ENCODE peak calls at places on chromosomes 2 and 18, in ten cellular contexts. One of them, this sample, is unnamed.

GRCh38 chr2:160918909-160919503 is 241.2 kb upstream of the TANK start:
- DNase-seq in Panc1: no peak
- DNase-seq in heart right ventricle: peak
- DNase-seq in cardiac muscle cell: peak
- DNase-seq in Peyer's patch: peak
- DNase-seq in AG04449: no peak
- DNase-seq in AG10803: peak
- DNase-seq in psoas muscle: peak
- DNase-seq in lower lobe of right lung: peak
- DNase-seq in fibroblast of mammary gland: peak
- DNase-seq in this sample: peak

GRCh38 chr2:232643147-232643425 is 9.7 kb downstream of the EFHD1 start:
- DNase-seq in Panc1: no peak
- DNase-seq in heart right ventricle: no peak
- DNase-seq in cardiac muscle cell: no peak
- DNase-seq in Peyer's patch: no peak
- DNase-seq in AG04449: no peak
- DNase-seq in AG10803: no peak
- DNase-seq in psoas muscle: no peak
- DNase-seq in lower lobe of right lung: no peak
- DNase-seq in fibroblast of mammary gland: no peak
- DNase-seq in this sample: no peak

GRCh38 chr2:24930768-24931167 is 10.7 kb upstream of the ADCY3 start:
- DNase-seq in Panc1: no peak
- DNase-seq in heart right ventricle: no peak
- DNase-seq in cardiac muscle cell: no peak
- DNase-seq in Peyer's patch: no peak
- DNase-seq in AG04449: no peak
- DNase-seq in AG10803: no peak
- DNase-seq in psoas muscle: no peak
- DNase-seq in lower lobe of right lung: no peak
- DNase-seq in fibroblast of mammary gland: no peak
- DNase-seq in this sample: no peak

GRCh38 chr2:41112228-41112627 is 660.3 kb upstream of the SLC8A1 start:
- DNase-seq in Panc1: no peak
- DNase-seq in heart right ventricle: no peak
- DNase-seq in cardiac muscle cell: no peak
- DNase-seq in Peyer's patch: no peak
- DNase-seq in AG04449: no peak
- DNase-seq in AG10803: no peak
- DNase-seq in psoas muscle: no peak
- DNase-seq in lower lobe of right lung: no peak
- DNase-seq in fibroblast of mammary gland: no peak
- DNase-seq in this sample: no peak

GRCh38 chr2:88227446-88227845 is 57.3 kb downstream of the THNSL2 start:
- DNase-seq in Panc1: no peak
- DNase-seq in heart right ventricle: no peak
- DNase-seq in cardiac muscle cell: no peak
- DNase-seq in Peyer's patch: no peak
- DNase-seq in AG04449: no peak
- DNase-seq in AG10803: peak
- DNase-seq in psoas muscle: no peak
- DNase-seq in lower lobe of right lung: no peak
- DNase-seq in fibroblast of mammary gland: peak
- DNase-seq in this sample: no peak

GRCh38 chr2:227759411-227760113 is 13.9 kb downstream of the SCYGR8 start:
- DNase-seq in Panc1: no peak
- DNase-seq in heart right ventricle: no peak
- DNase-seq in cardiac muscle cell: no peak
- DNase-seq in Peyer's patch: no peak
- DNase-seq in AG04449: no peak
- DNase-seq in AG10803: no peak
- DNase-seq in psoas muscle: no peak
- DNase-seq in lower lobe of right lung: no peak
- DNase-seq in fibroblast of mammary gland: no peak
- DNase-seq in this sample: no peak

GRCh38 chr2:19695706-19696105 is 206.1 kb downstream of the TTC32 start:
- DNase-seq in Panc1: no peak
- DNase-seq in heart right ventricle: no peak
- DNase-seq in cardiac muscle cell: no peak
- DNase-seq in Peyer's patch: no peak
- DNase-seq in AG04449: no peak
- DNase-seq in AG10803: no peak
- DNase-seq in psoas muscle: no peak
- DNase-seq in lower lobe of right lung: no peak
- DNase-seq in fibroblast of mammary gland: no peak
- DNase-seq in this sample: no peak

GRCh38 chr2:27136751-27137150 is 2.3 kb upstream of the PREB start:
- DNase-seq in Panc1: no peak
- DNase-seq in heart right ventricle: no peak
- DNase-seq in cardiac muscle cell: no peak
- DNase-seq in Peyer's patch: no peak
- DNase-seq in AG04449: no peak
- DNase-seq in AG10803: no peak
- DNase-seq in psoas muscle: no peak
- DNase-seq in lower lobe of right lung: no peak
- DNase-seq in fibroblast of mammary gland: no peak
- DNase-seq in this sample: no peak

GRCh38 chr2:75200140-75200985 is 1.0 kb upstream of the TACR1 start:
- DNase-seq in Panc1: no peak
- DNase-seq in heart right ventricle: peak
- DNase-seq in cardiac muscle cell: peak
- DNase-seq in Peyer's patch: no peak
- DNase-seq in AG04449: no peak
- DNase-seq in AG10803: peak
- DNase-seq in psoas muscle: peak
- DNase-seq in lower lobe of right lung: peak
- DNase-seq in fibroblast of mammary gland: peak
- DNase-seq in this sample: peak

GRCh38 chr2:134919360-134920210 is 963 bp downstream of the CCNT2 start:
- DNase-seq in Panc1: peak
- DNase-seq in heart right ventricle: peak
- DNase-seq in cardiac muscle cell: peak
- DNase-seq in Peyer's patch: no peak
- DNase-seq in AG04449: no peak
- DNase-seq in AG10803: no peak
- DNase-seq in psoas muscle: no peak
- DNase-seq in lower lobe of right lung: no peak
- DNase-seq in fibroblast of mammary gland: no peak
- DNase-seq in this sample: no peak

DNA sequence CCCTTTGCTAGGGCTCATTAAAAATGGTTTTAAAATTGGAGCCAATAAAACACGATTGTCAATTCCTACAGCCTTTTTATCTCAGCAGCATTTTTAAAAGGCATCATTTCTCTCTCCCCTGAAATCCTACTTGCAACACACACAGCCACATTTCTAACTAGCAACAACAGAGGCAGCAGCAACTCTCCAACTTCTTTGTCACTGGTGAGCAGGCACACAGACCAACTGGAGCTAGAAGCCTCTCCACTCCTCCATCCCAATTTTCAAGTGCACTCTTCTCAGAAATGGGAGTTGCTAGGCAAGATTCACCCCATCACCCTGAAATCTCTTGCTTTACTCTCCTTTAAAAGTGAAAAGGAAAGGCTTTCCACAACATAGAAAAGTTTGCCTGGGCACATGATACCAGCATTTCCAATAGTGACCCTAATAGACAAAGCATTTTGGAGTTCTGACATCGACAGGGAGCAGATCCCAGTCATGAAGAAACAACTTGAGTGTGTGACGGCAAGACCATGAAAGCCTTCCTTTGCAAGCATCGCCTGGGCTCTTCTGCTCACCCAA is 4.1 kb downstream of the KLHL14 start:
- DNase-seq in Panc1: no peak
- DNase-seq in heart right ventricle: no peak
- DNase-seq in cardiac muscle cell: no peak
- DNase-seq in Peyer's patch: no peak
- DNase-seq in AG04449: no peak
- DNase-seq in AG10803: no peak
- DNase-seq in psoas muscle: no peak
- DNase-seq in lower lobe of right lung: no peak
- DNase-seq in fibroblast of mammary gland: no peak
- DNase-seq in this sample: no peak
- H3K4me3 ChIP-seq in Panc1: peak
- H3K4me3 ChIP-seq in heart right ventricle: no peak
- H3K4me3 ChIP-seq in cardiac muscle cell: peak
- H3K4me3 ChIP-seq in Peyer's patch: peak
- H3K4me3 ChIP-seq in AG04449: no peak
- H3K4me3 ChIP-seq in AG10803: no peak
- H3K4me3 ChIP-seq in psoas muscle: no peak
- H3K4me3 ChIP-seq in lower lobe of right lung: peak
- H3K4me3 ChIP-seq in fibroblast of mammary gland: no peak
- H3K4me3 ChIP-seq in this sample: no peak

GRCh38 chr2:155372969-155373368 is 674.5 kb downstream of the KCNJ3 start:
- DNase-seq in Panc1: no peak
- DNase-seq in heart right ventricle: no peak
- DNase-seq in cardiac muscle cell: peak
- DNase-seq in Peyer's patch: no peak
- DNase-seq in AG04449: no peak
- DNase-seq in AG10803: peak
- DNase-seq in psoas muscle: no peak
- DNase-seq in lower lobe of right lung: no peak
- DNase-seq in fibroblast of mammary gland: peak
- DNase-seq in this sample: peak
- TF ChIP-seq CTCF in Panc1: peak
- TF ChIP-seq CTCF in heart right ventricle: no peak
- TF ChIP-seq CTCF in cardiac muscle cell: peak
- TF ChIP-seq CTCF in Peyer's patch: no peak
- TF ChIP-seq CTCF in AG04449: no peak
- TF ChIP-seq CTCF in AG10803: peak
- TF ChIP-seq CTCF in psoas muscle: peak
- TF ChIP-seq CTCF in lower lobe of right lung: peak
- TF ChIP-seq CTCF in fibroblast of mammary gland: peak
- TF ChIP-seq CTCF in this sample: peak

GRCh38 chr2:99337164-99337930 is at the start of gene EIF5B:
- DNase-seq in Panc1: peak
- DNase-seq in heart right ventricle: peak
- DNase-seq in cardiac muscle cell: peak
- DNase-seq in Peyer's patch: peak
- DNase-seq in AG04449: peak
- DNase-seq in AG10803: peak
- DNase-seq in psoas muscle: peak
- DNase-seq in lower lobe of right lung: peak
- DNase-seq in fibroblast of mammary gland: peak
- DNase-seq in this sample: peak
- H3K4me3 ChIP-seq in Panc1: peak
- H3K4me3 ChIP-seq in heart right ventricle: peak
- H3K4me3 ChIP-seq in cardiac muscle cell: peak
- H3K4me3 ChIP-seq in Peyer's patch: peak
- H3K4me3 ChIP-seq in AG04449: peak
- H3K4me3 ChIP-seq in AG10803: peak
- H3K4me3 ChIP-seq in psoas muscle: peak
- H3K4me3 ChIP-seq in lower lobe of right lung: peak
- H3K4me3 ChIP-seq in fibroblast of mammary gland: peak
- H3K4me3 ChIP-seq in this sample: peak

DNA sequence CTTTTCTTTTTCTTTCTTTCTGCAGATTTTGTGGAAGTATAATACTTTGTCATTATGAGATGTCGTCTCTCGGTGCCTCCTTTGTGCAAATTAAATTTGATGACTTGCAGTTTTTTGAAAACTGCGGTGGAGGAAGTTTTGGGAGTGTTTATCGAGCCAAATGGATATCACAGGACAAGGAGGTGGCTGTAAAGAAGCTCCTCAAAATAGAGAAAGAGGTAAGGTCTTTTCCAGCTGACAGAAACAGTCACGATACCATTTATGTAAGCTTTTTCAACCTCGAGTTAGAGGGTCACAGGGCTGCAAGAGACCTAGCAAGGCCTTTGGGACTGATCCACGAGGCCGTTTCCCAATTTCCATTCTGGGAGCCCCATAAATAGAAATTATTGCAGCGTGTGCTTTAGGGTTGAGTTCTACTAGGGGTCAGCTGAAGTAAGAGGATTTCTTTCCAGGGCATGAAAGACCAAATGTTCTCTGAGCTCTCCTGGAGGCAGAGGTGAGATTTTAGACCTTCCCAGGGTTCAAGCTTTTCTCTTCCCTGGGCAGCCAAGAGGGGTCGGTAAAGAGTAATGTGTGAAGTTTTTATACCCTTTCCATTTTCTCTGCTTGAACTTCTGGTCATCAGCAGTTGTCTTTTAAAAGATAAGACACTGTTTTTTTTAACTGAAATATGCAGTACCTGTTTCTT is 15.5 kb downstream of the MAP3K20 start:
- DNase-seq in Panc1: no peak
- DNase-seq in heart right ventricle: peak
- DNase-seq in cardiac muscle cell: no peak
- DNase-seq in Peyer's patch: no peak
- DNase-seq in AG04449: no peak
- DNase-seq in AG10803: no peak
- DNase-seq in psoas muscle: peak
- DNase-seq in lower lobe of right lung: no peak
- DNase-seq in fibroblast of mammary gland: no peak
- DNase-seq in this sample: no peak
- TF ChIP-seq CTCF in Panc1: peak
- TF ChIP-seq CTCF in heart right ventricle: peak
- TF ChIP-seq CTCF in cardiac muscle cell: peak
- TF ChIP-seq CTCF in Peyer's patch: no peak
- TF ChIP-seq CTCF in AG04449: no peak
- TF ChIP-seq CTCF in AG10803: peak
- TF ChIP-seq CTCF in psoas muscle: peak
- TF ChIP-seq CTCF in lower lobe of right lung: no peak
- TF ChIP-seq CTCF in fibroblast of mammary gland: peak
- TF ChIP-seq CTCF in this sample: peak

GRCh38 chr2:181657379-181657778 is 474 bp upstream of the CERKL start:
- DNase-seq in Panc1: no peak
- DNase-seq in heart right ventricle: no peak
- DNase-seq in cardiac muscle cell: no peak
- DNase-seq in Peyer's patch: no peak
- DNase-seq in AG04449: no peak
- DNase-seq in AG10803: no peak
- DNase-seq in psoas muscle: no peak
- DNase-seq in lower lobe of right lung: no peak
- DNase-seq in fibroblast of mammary gland: no peak
- DNase-seq in this sample: no peak
- H3K4me3 ChIP-seq in Panc1: peak
- H3K4me3 ChIP-seq in heart right ventricle: peak
- H3K4me3 ChIP-seq in cardiac muscle cell: peak
- H3K4me3 ChIP-seq in Peyer's patch: peak
- H3K4me3 ChIP-seq in AG04449: no peak
- H3K4me3 ChIP-seq in AG10803: peak
- H3K4me3 ChIP-seq in psoas muscle: peak
- H3K4me3 ChIP-seq in lower lobe of right lung: peak
- H3K4me3 ChIP-seq in fibroblast of mammary gland: peak
- H3K4me3 ChIP-seq in this sample: peak

DNA sequence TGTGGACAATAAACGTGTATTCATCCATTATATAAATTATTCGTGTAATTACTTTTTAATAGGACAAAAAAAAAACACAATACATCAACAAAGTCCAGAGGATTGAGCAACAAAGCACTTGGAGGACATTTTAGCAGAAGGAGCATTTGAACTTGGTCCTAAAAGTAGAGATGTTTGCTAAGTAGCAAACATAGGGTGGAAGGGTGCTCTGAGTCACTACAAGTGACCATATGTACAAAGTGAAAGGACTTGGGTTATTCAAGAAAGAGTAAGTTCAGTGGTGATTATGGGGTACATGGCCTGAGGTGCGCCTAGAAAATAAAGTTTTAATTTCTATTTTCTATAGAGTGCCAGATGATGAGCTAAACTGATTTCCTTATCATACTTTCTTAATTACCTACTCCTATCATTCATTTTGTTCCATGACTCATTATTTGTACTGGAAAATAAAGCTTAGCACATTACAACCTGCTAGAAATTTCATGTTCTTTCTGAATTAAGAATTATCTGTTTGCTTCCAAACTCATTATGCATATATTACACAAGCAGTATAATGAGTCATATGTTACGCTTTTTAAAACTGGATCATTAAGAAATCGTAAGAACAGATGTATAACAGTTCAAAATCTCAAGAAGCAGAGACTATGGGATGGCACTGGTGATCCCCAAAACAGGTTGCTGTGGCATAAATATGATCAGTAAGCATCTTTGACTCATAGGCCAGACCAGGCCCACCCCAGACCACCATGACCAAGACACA is 13.0 kb upstream of the PPP1R1C start:
- DNase-seq in Panc1: no peak
- DNase-seq in heart right ventricle: no peak
- DNase-seq in cardiac muscle cell: peak
- DNase-seq in Peyer's patch: no peak
- DNase-seq in AG04449: no peak
- DNase-seq in AG10803: no peak
- DNase-seq in psoas muscle: no peak
- DNase-seq in lower lobe of right lung: no peak
- DNase-seq in fibroblast of mammary gland: peak
- DNase-seq in this sample: no peak
- TF ChIP-seq CTCF in Panc1: no peak
- TF ChIP-seq CTCF in heart right ventricle: no peak
- TF ChIP-seq CTCF in cardiac muscle cell: no peak
- TF ChIP-seq CTCF in Peyer's patch: no peak
- TF ChIP-seq CTCF in AG04449: no peak
- TF ChIP-seq CTCF in AG10803: no peak
- TF ChIP-seq CTCF in psoas muscle: no peak
- TF ChIP-seq CTCF in lower lobe of right lung: no peak
- TF ChIP-seq CTCF in fibroblast of mammary gland: no peak
- TF ChIP-seq CTCF in this sample: no peak